ENCODE peak calls at places on chromosomes 16 and 17, in six cellular contexts. M is A549, X is fibroblast of pulmonary artery, Y is HepG2, W is transverse colon, K is mucosa of descending colon. D is an unnamed sample.

GRCh38 chr16:88619859-88620655 is 18.3 kb upstream of the IL17C start:
- DNase-seq in M (no peak), X (no peak), Y (no peak), W (peak; percentile 47), K (no peak), D (no peak)

GRCh38 chr17:68576811-68577551 is 24.2 kb downstream of the FAM20A start:
- DNase-seq in M (no peak), X (peak; percentile 76), Y (no peak), W (no peak), K (no peak), D (peak; percentile 21)

GRCh38 chr17:13544292-13544691 is 57.4 kb downstream of the HS3ST3A1 start:
- DNase-seq in M (peak; percentile 20), X (peak; percentile 95), Y (no peak), W (peak; percentile 13), K (no peak), D (peak; percentile 94)

GRCh38 chr17:21452377-21453143 is 76.4 kb downstream of the KCNJ12 start:
- DNase-seq in M (peak; percentile 62), X (peak; percentile 79), Y (peak; percentile 13), W (peak; percentile 17), K (peak; percentile 66), D (peak; percentile 15)

GRCh38 chr17:40828454-40829039 is 6.1 kb upstream of the KRT10 start:
- DNase-seq in M (no peak), X (peak; percentile 29), Y (no peak), W (no peak), K (no peak), D (no peak)

GRCh38 chr16:11560701-11561439 is 25.8 kb downstream of the LITAF start:
- DNase-seq in M (no peak), X (no peak), Y (no peak), W (peak; percentile 26), K (no peak), D (peak; percentile 43)

GRCh38 chr16:81649561-81649960 is 129.5 kb upstream of the PLCG2 start:
- DNase-seq in M (no peak), X (no peak), Y (no peak), W (no peak), K (no peak), D (no peak)

GRCh38 chr16:56450275-56450889 is 750 bp downstream of the NUDT21 start:
- DNase-seq in M (peak; percentile 5), X (peak; percentile 8), Y (no peak), W (no peak), K (no peak), D (peak; percentile 6)

GRCh38 chr16:89880477-89881367 is 7.3 kb downstream of the TCF25 start:
- DNase-seq in M (no peak), X (no peak), Y (no peak), W (no peak), K (no peak), D (no peak)

GRCh38 chr17:62966426-62967110 is 533 bp downstream of the TANC2 start:
- DNase-seq in M (peak; percentile 45), X (peak; percentile 44), Y (no peak), W (peak; percentile 74), K (peak; percentile 73), D (no peak)

GRCh38 chr17:66492500-66493123 is 190.2 kb downstream of the PRKCA start:
- DNase-seq in M (no peak), X (peak; percentile 31), Y (no peak), W (no peak), K (no peak), D (no peak)

GRCh38 chr17:3888343-3889171 is 4.3 kb downstream of the CAMKK1 start:
- DNase-seq in M (no peak), X (peak; percentile 96), Y (no peak), W (peak; percentile 85), K (peak; percentile 88), D (peak; percentile 95)

GRCh38 chr17:18143044-18143936 is 34.7 kb downstream of the MYO15A start:
- DNase-seq in M (peak; percentile 56), X (peak; percentile 30), Y (peak; percentile 38), W (no peak), K (no peak), D (peak; percentile 11)

GRCh38 chr17:6509295-6509771 is 47.0 kb downstream of the PITPNM3 start:
- DNase-seq in M (no peak), X (peak; percentile 21), Y (no peak), W (no peak), K (no peak), D (no peak)

GRCh38 chr16:9546438-9546786 is 455.0 kb downstream of the HAPSTR1 start:
- DNase-seq in M (no peak), X (no peak), Y (no peak), W (no peak), K (no peak), D (no peak)

GRCh38 chr16:27341971-27342370 is 28.2 kb downstream of the IL4R start:
- DNase-seq in M (no peak), X (no peak), Y (no peak), W (no peak), K (no peak), D (no peak)
- TF ChIP-seq CTCF in M (no peak), X (no peak), Y (no peak), W (no peak), K (no peak), D (no peak)

GRCh38 chr16:86819523-86819887 is 241.2 kb downstream of the FOXL1 start:
- DNase-seq in M (no peak), X (no peak), Y (no peak), W (no peak), K (no peak), D (no peak)
- TF ChIP-seq CTCF in M (no peak), X (peak; percentile 37), Y (no peak), W (no peak), K (no peak), D (peak; percentile 66)

GRCh38 chr17:47847341-47848197 is 3.4 kb downstream of the SP6 start:
- DNase-seq in M (no peak), X (no peak), Y (no peak), W (no peak), K (no peak), D (no peak)
- TF ChIP-seq CTCF in M (no peak), X (peak; percentile 12), Y (peak; percentile 58), W (peak; percentile 6), K (peak; percentile 15), D (peak; percentile 35)

GRCh38 chr16:78210305-78210704 is 110.9 kb downstream of the WWOX start:
- DNase-seq in M (peak; percentile 23), X (no peak), Y (no peak), W (no peak), K (no peak), D (no peak)
- TF ChIP-seq CTCF in M (no peak), X (no peak), Y (no peak), W (no peak), K (no peak), D (no peak)

DNA sequence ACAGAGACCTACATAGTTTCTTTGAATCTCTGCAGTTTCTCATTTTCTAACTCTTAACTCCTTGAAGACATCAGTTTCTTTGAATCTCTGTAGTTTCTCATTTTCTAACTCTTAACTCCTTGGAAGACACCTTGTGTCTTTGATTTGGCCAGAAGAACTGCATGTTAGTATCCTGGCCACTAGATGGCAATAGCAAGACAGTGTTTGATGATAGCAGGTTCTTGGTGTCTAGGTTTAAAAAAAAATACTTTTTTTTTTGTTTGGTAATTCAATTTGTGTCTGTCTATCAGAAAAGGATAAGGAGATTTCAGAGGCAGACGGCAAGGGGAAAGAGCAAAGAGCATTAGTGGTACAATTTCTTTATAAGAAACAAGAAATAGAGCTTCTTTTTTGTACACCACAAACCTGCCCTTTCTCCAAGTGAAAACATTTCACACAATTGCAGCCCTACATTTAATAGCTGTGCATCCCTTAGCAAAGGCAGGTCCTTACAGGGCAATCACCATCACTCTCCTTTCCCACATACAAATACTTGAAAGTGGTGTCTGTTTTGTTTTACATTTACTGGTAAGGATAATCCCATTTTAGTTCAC is 1324.9 kb upstream of the CDH8 start:
- DNase-seq in M (peak; percentile 64), X (peak; percentile 78), Y (peak; percentile 46), W (no peak), K (no peak), D (peak; percentile 54)
- TF ChIP-seq CTCF in M (peak; percentile 67), X (peak; percentile 90), Y (peak; percentile 76), W (peak; percentile 61), K (peak; percentile 51), D (peak; percentile 91)

GRCh38 chr17:32275060-32276042 is 9.7 kb downstream of the RHBDL3 start:
- DNase-seq in M (peak; percentile 84), X (peak; percentile 73), Y (no peak), W (no peak), K (no peak), D (peak; percentile 88)
- TF ChIP-seq CTCF in M (no peak), X (no peak), Y (no peak), W (no peak), K (no peak), D (no peak)

GRCh38 chr17:61587242-61587641 is 3.8 kb downstream of the NACA2 start:
- DNase-seq in M (no peak), X (no peak), Y (no peak), W (no peak), K (no peak), D (no peak)

GRCh38 chr17:61587807-61588660 is 3.0 kb downstream of the NACA2 start:
- DNase-seq in M (no peak), X (no peak), Y (no peak), W (no peak), K (no peak), D (no peak)

GRCh38 chr17:61591018-61591417 is at the start of gene NACA2:
- DNase-seq in M (no peak), X (no peak), Y (no peak), W (no peak), K (no peak), D (no peak)

GRCh38 chr17:61591930-61592329 is 911 bp upstream of the NACA2 start:
- DNase-seq in M (no peak), X (no peak), Y (no peak), W (no peak), K (no peak), D (no peak)

DNA sequence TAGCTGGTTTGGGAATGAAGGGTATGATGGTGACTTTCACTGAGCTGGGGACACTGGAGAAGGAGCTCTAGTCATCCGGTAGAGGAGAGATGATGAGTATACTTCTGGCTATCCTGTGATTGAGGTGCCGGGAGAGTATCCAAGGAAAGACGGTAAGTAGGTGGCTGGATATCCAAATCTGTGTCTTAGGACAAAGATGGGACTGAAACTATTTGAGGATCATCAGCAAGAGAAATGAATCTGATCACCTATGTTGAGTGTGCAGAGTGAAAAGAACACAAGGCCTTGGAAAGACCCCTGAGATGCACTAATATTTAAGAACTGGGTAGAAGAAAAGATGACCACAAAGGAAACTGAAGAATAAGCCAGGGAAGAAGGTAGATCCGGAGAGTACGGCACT is 1.0 kb downstream of the NACA2 start:
- DNase-seq in M (no peak), X (no peak), Y (no peak), W (no peak), K (no peak), D (no peak)
- TF ChIP-seq CTCF in M (no peak), X (no peak), Y (no peak), W (no peak), K (no peak), D (no peak)

GRCh38 chr17:76781056-76781982 is 43.4 kb downstream of the MFSD11 start:
- DNase-seq in M (no peak), X (no peak), Y (no peak), W (no peak), K (no peak), D (no peak)
- TF ChIP-seq CTCF in M (no peak), X (no peak), Y (peak; percentile 49), W (no peak), K (no peak), D (peak; percentile 45)

GRCh38 chr17:36463916-36464764 is 22.3 kb upstream of the ZNHIT3 start:
- DNase-seq in M (peak; percentile 76), X (peak; percentile 75), Y (peak; percentile 45), W (peak; percentile 69), K (peak; percentile 66), D (peak; percentile 60)
- TF ChIP-seq CTCF in M (no peak), X (no peak), Y (no peak), W (no peak), K (no peak), D (no peak)